ENCODE peak calls at places on chromosome 14, in four cellular contexts. One of them, this sample, is unnamed. For H3K36me3 and H3K4me1, the result is how much of the 10 kb centered on the place peaks cover.

GRCh38 chr14:98742001-98742400 is 530.0 kb downstream of the BCL11B start:
- DNase-seq in gastrocnemius medialis: no peak
- DNase-seq in MM.1S: no peak
- DNase-seq in osteoblast: peak
- DNase-seq in this sample: no peak

GRCh38 chr14:51806624-51807023 is 53.8 kb upstream of the GNG2 start:
- DNase-seq in gastrocnemius medialis: no peak
- DNase-seq in osteoblast: no peak
- DNase-seq in MM.1S: no peak
- DNase-seq in this sample: no peak

GRCh38 chr14:32722631-32723183 is 216.0 kb upstream of the NPAS3 start:
- DNase-seq in MM.1S: no peak
- DNase-seq in osteoblast: no peak
- DNase-seq in gastrocnemius medialis: no peak
- DNase-seq in this sample: no peak

GRCh38 chr14:50882932-50883826 is 11.3 kb downstream of the ABHD12B start:
- DNase-seq in osteoblast: no peak
- DNase-seq in gastrocnemius medialis: no peak
- DNase-seq in MM.1S: no peak
- DNase-seq in this sample: no peak

GRCh38 chr14:105635560-105635959 is 109.2 kb downstream of the TMEM121 start:
- DNase-seq in MM.1S: no peak
- DNase-seq in gastrocnemius medialis: no peak
- DNase-seq in osteoblast: peak
- DNase-seq in this sample: no peak

GRCh38 chr14:33386140-33386539 is 447.5 kb downstream of the NPAS3 start:
- DNase-seq in MM.1S: no peak
- DNase-seq in gastrocnemius medialis: no peak
- DNase-seq in osteoblast: no peak
- DNase-seq in this sample: no peak

GRCh38 chr14:74612346-74613021 is 447 bp upstream of the LTBP2 start:
- DNase-seq in osteoblast: peak
- DNase-seq in gastrocnemius medialis: peak
- DNase-seq in MM.1S: peak
- DNase-seq in this sample: peak

GRCh38 chr14:82182646-82183045 is 649.0 kb upstream of the SEL1L start:
- DNase-seq in gastrocnemius medialis: no peak
- DNase-seq in MM.1S: no peak
- DNase-seq in osteoblast: no peak
- DNase-seq in this sample: no peak

GRCh38 chr14:33957299-33957698 is 6.4 kb upstream of the EGLN3 start:
- DNase-seq in gastrocnemius medialis: no peak
- DNase-seq in MM.1S: no peak
- DNase-seq in osteoblast: peak
- DNase-seq in this sample: no peak

GRCh38 chr14:54866588-54866987 is 36.0 kb downstream of the GCH1 start:
- DNase-seq in osteoblast: no peak
- DNase-seq in gastrocnemius medialis: no peak
- DNase-seq in MM.1S: no peak
- DNase-seq in this sample: no peak

GRCh38 chr14:103346286-103346685 is 12.2 kb downstream of the EIF5 start:
- DNase-seq in osteoblast: no peak
- DNase-seq in gastrocnemius medialis: no peak
- DNase-seq in MM.1S: no peak
- DNase-seq in this sample: no peak

GRCh38 chr14:64971890-64972785 is at the start of gene RAB15:
- DNase-seq in osteoblast: peak
- DNase-seq in MM.1S: no peak
- DNase-seq in gastrocnemius medialis: no peak
- DNase-seq in this sample: peak

GRCh38 chr14:46250113-46250703 is 401.4 kb downstream of the RPL10L start:
- DNase-seq in osteoblast: peak
- DNase-seq in MM.1S: no peak
- DNase-seq in gastrocnemius medialis: no peak
- DNase-seq in this sample: no peak

GRCh38 chr14:60724080-60724618 is at the start of gene SIX4:
- DNase-seq in osteoblast: peak
- DNase-seq in gastrocnemius medialis: peak
- DNase-seq in MM.1S: peak
- DNase-seq in this sample: no peak

GRCh38 chr14:35534130-35534883 is at the start of gene INSM2:
- DNase-seq in MM.1S: no peak
- DNase-seq in osteoblast: no peak
- DNase-seq in gastrocnemius medialis: no peak
- DNase-seq in this sample: peak

GRCh38 chr14:91368681-91369416 is 48.8 kb downstream of the CCDC88C start:
- DNase-seq in MM.1S: peak
- DNase-seq in gastrocnemius medialis: no peak
- DNase-seq in osteoblast: peak
- DNase-seq in this sample: no peak

GRCh38 chr14:61894452-61895077 is 132.3 kb downstream of the SNAPC1 start:
- DNase-seq in gastrocnemius medialis: no peak
- DNase-seq in MM.1S: peak
- DNase-seq in osteoblast: peak
- DNase-seq in this sample: peak

GRCh38 chr14:23562822-23563472 is 4.6 kb downstream of the AP1G2 start:
- DNase-seq in MM.1S: no peak
- DNase-seq in gastrocnemius medialis: no peak
- DNase-seq in osteoblast: peak
- DNase-seq in this sample: peak

GRCh38 chr14:50835280-50835679 is 4.3 kb upstream of the NIN start:
- DNase-seq in MM.1S: peak
- DNase-seq in osteoblast: no peak
- DNase-seq in gastrocnemius medialis: no peak
- DNase-seq in this sample: no peak

GRCh38 chr14:84127430-84127829 is 1402.5 kb upstream of the FLRT2 start:
- DNase-seq in osteoblast: no peak
- DNase-seq in gastrocnemius medialis: no peak
- DNase-seq in MM.1S: no peak
- DNase-seq in this sample: no peak

GRCh38 chr14:74083784-74084276 is 423 bp downstream of the ALDH6A1 start:
- DNase-seq in MM.1S: no peak
- DNase-seq in gastrocnemius medialis: no peak
- DNase-seq in osteoblast: peak
- DNase-seq in this sample: no peak

GRCh38 chr14:26190644-26191043 is 407.2 kb downstream of the NOVA1 start:
- DNase-seq in osteoblast: no peak
- DNase-seq in MM.1S: no peak
- DNase-seq in gastrocnemius medialis: no peak
- DNase-seq in this sample: no peak

GRCh38 chr14:42814817-42815216 is 1208.1 kb downstream of the LRFN5 start:
- DNase-seq in gastrocnemius medialis: no peak
- DNase-seq in MM.1S: no peak
- DNase-seq in osteoblast: no peak
- DNase-seq in this sample: no peak

GRCh38 chr14:77593501-77593911 is 22.9 kb downstream of the SPTLC2 start:
- DNase-seq in MM.1S: no peak
- DNase-seq in osteoblast: no peak
- DNase-seq in gastrocnemius medialis: no peak
- DNase-seq in this sample: peak

GRCh38 chr14:84064296-84064695 is 1465.6 kb upstream of the FLRT2 start:
- DNase-seq in MM.1S: no peak
- DNase-seq in gastrocnemius medialis: no peak
- DNase-seq in osteoblast: no peak
- DNase-seq in this sample: no peak

GRCh38 chr14:42378880-42379279 is 772.2 kb downstream of the LRFN5 start:
- DNase-seq in gastrocnemius medialis: no peak
- DNase-seq in osteoblast: no peak
- DNase-seq in MM.1S: no peak
- DNase-seq in this sample: no peak

GRCh38 chr14:60998617-60999016 is 17.6 kb downstream of the SLC38A6 start:
- DNase-seq in gastrocnemius medialis: no peak
- DNase-seq in MM.1S: no peak
- DNase-seq in osteoblast: no peak
- DNase-seq in this sample: no peak

GRCh38 chr14:29339491-29339890 is 572.9 kb downstream of the FOXG1 start:
- DNase-seq in osteoblast: no peak
- DNase-seq in MM.1S: no peak
- DNase-seq in gastrocnemius medialis: no peak
- DNase-seq in this sample: no peak

GRCh38 chr14:32702571-32702970 is 236.1 kb upstream of the NPAS3 start:
- DNase-seq in MM.1S: peak
- DNase-seq in osteoblast: no peak
- DNase-seq in gastrocnemius medialis: no peak
- DNase-seq in this sample: peak

GRCh38 chr14:64919215-64919614 is 5.0 kb downstream of the CHURC1 start:
- DNase-seq in gastrocnemius medialis: no peak
- DNase-seq in osteoblast: peak
- DNase-seq in MM.1S: no peak
- DNase-seq in this sample: no peak

GRCh38 chr14:99232406-99233214 is 39.4 kb downstream of the BCL11B start:
- DNase-seq in osteoblast: no peak
- DNase-seq in gastrocnemius medialis: no peak
- DNase-seq in MM.1S: no peak
- DNase-seq in this sample: no peak

GRCh38 chr14:55356913-55357312 is 54.7 kb downstream of the ATG14 start:
- DNase-seq in osteoblast: no peak
- DNase-seq in MM.1S: no peak
- DNase-seq in gastrocnemius medialis: no peak
- DNase-seq in this sample: no peak

GRCh38 chr14:52043690-52044089 is 25.2 kb downstream of the NID2 start:
- DNase-seq in osteoblast: peak
- DNase-seq in gastrocnemius medialis: no peak
- DNase-seq in MM.1S: no peak
- DNase-seq in this sample: peak

GRCh38 chr14:42687421-42687820 is 1080.7 kb downstream of the LRFN5 start:
- DNase-seq in osteoblast: no peak
- DNase-seq in MM.1S: no peak
- DNase-seq in gastrocnemius medialis: no peak
- DNase-seq in this sample: no peak

GRCh38 chr14:95128140-95128539 is 29.2 kb downstream of the DICER1 start:
- DNase-seq in gastrocnemius medialis: no peak
- DNase-seq in MM.1S: no peak
- DNase-seq in osteoblast: no peak
- DNase-seq in this sample: no peak
- H3K36me3 ChIP-seq in gastrocnemius medialis: under half
- H3K36me3 ChIP-seq in MM.1S: under half
- H3K36me3 ChIP-seq in osteoblast: under half
- H3K36me3 ChIP-seq in this sample: half or more

DNA sequence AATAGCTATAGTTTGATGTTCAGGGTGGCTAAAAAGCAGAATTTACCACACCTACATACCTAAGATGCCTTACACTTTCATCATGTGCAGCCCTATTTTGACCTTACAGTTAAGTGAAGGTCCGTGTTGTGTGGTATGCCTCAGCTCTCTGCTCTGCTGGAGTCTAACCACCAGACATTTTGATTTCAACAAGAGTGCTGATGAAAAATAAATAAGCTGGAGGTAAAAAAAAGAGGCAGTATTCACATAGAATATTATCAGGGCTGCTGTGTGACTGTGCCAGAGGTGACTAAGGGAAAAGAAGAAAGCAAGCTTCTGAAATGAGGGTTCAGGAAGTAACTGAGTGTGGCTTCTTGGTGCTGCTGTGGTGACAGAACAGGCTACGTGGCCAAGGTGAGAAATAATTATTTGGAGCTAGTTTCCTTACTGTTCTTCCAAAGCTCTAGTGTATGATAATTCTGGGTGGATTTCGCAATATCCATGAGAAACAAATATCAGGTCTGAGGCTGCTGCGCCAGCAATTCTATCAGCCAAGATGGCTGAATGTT is 188.8 kb downstream of the STXBP6 start:
- DNase-seq in gastrocnemius medialis: no peak
- DNase-seq in MM.1S: no peak
- DNase-seq in osteoblast: no peak
- DNase-seq in this sample: no peak
- H3K4me1 ChIP-seq in gastrocnemius medialis: under half
- H3K4me1 ChIP-seq in MM.1S: under half
- H3K4me1 ChIP-seq in osteoblast: under half
- H3K4me1 ChIP-seq in this sample: under half

GRCh38 chr14:68894802-68895201 is 84.3 kb downstream of the ACTN1 start:
- DNase-seq in MM.1S: no peak
- DNase-seq in gastrocnemius medialis: no peak
- DNase-seq in osteoblast: peak
- DNase-seq in this sample: no peak

GRCh38 chr14:68897559-68898160 is 81.4 kb downstream of the ACTN1 start:
- DNase-seq in MM.1S: peak
- DNase-seq in gastrocnemius medialis: no peak
- DNase-seq in osteoblast: peak
- DNase-seq in this sample: no peak

GRCh38 chr14:68894123-68894522 is 85.0 kb downstream of the ACTN1 start:
- DNase-seq in osteoblast: peak
- DNase-seq in MM.1S: no peak
- DNase-seq in gastrocnemius medialis: no peak
- DNase-seq in this sample: no peak

GRCh38 chr14:68895304-68895703 is 83.8 kb downstream of the ACTN1 start:
- DNase-seq in gastrocnemius medialis: no peak
- DNase-seq in osteoblast: no peak
- DNase-seq in MM.1S: no peak
- DNase-seq in this sample: no peak

DNA sequence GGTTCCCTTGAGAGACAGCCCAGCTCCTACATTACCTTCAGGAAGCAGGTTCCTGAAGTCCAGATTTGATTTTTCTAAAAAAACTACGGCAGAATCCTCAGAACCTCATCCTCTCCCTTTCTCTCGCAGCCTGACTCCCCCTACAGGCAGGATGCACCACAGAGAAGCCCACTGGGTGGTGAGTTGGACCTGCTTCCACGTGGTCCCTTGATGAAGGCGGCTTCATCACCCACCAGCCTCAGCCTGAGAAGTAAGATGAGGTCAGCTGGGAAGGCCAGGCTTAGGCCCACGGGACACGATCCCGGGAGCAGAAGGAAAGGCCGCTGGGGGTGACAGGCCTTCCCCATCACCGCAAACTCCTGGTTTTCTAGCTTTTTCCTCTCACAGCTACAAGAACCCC is 83.0 kb downstream of the ACTN1 start:
- DNase-seq in MM.1S: no peak
- DNase-seq in osteoblast: peak
- DNase-seq in gastrocnemius medialis: no peak
- DNase-seq in this sample: no peak
- H3K27ac ChIP-seq in MM.1S: no peak
- H3K27ac ChIP-seq in osteoblast: peak
- H3K27ac ChIP-seq in gastrocnemius medialis: no peak
- H3K27ac ChIP-seq in this sample: no peak

GRCh38 chr14:68893566-68893965 is 85.5 kb downstream of the ACTN1 start:
- DNase-seq in gastrocnemius medialis: no peak
- DNase-seq in osteoblast: peak
- DNase-seq in MM.1S: no peak
- DNase-seq in this sample: no peak
- H3K36me3 ChIP-seq in gastrocnemius medialis: under half
- H3K36me3 ChIP-seq in osteoblast: half or more
- H3K36me3 ChIP-seq in MM.1S: under half
- H3K36me3 ChIP-seq in this sample: under half

DNA sequence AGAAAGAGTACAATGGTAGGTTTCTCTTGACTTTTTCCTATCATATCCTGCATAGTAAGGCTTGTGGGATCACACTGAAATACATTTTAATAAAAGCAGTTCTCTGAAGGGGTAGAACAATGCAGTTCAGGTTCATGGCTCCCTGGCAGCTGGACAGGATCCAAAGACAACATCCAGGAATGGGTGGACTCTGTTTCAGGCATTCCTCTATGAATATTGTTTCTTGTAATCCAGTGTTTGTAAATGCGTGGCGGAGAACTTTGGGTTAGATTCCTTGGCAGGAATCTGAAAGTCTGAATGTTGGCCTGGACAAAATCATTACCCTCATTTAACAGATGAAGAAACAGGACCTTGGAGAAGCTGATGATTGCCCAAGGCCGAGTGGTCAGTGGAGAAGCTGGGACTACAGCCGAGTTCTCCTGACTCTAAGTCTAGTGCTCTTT is 43.5 kb downstream of the SYNE2 start:
- DNase-seq in gastrocnemius medialis: peak
- DNase-seq in osteoblast: no peak
- DNase-seq in MM.1S: no peak
- DNase-seq in this sample: no peak
- H3K4me1 ChIP-seq in gastrocnemius medialis: under half
- H3K4me1 ChIP-seq in osteoblast: under half
- H3K4me1 ChIP-seq in MM.1S: under half
- H3K4me1 ChIP-seq in this sample: under half